ENCODE peak calls at places on chromosomes 16 and 17, in ten cellular contexts. One of them, this sample, is unnamed.

GRCh38 chr16:21284414-21284813 is 6.3 kb upstream of the CRYM start:
- DNase-seq in A549: no peak
- DNase-seq in foreskin keratinocyte: no peak
- DNase-seq in Right ventricle myocardium inferior: no peak
- DNase-seq in adrenal gland: no peak
- DNase-seq in spleen: no peak
- DNase-seq in ELF-1: no peak
- DNase-seq in stimulated activated naive CD4-positive, alpha-beta T cell: no peak
- DNase-seq in T-cell: no peak
- DNase-seq in frontal cortex: no peak
- DNase-seq in this sample: no peak

GRCh38 chr16:89373355-89374110 is 116.8 kb downstream of the ANKRD11 start:
- DNase-seq in Right ventricle myocardium inferior: no peak
- DNase-seq in T-cell: no peak
- DNase-seq in adrenal gland: peak
- DNase-seq in frontal cortex: peak
- DNase-seq in spleen: no peak
- DNase-seq in stimulated activated naive CD4-positive, alpha-beta T cell: no peak
- DNase-seq in ELF-1: no peak
- DNase-seq in A549: no peak
- DNase-seq in foreskin keratinocyte: no peak
- DNase-seq in this sample: peak

GRCh38 chr17:81071761-81072741 is 37.1 kb downstream of the BAIAP2 start:
- DNase-seq in stimulated activated naive CD4-positive, alpha-beta T cell: no peak
- DNase-seq in adrenal gland: no peak
- DNase-seq in frontal cortex: no peak
- DNase-seq in foreskin keratinocyte: peak
- DNase-seq in Right ventricle myocardium inferior: no peak
- DNase-seq in spleen: no peak
- DNase-seq in ELF-1: peak
- DNase-seq in A549: no peak
- DNase-seq in T-cell: no peak
- DNase-seq in this sample: no peak

GRCh38 chr17:78185981-78186688 is 717 bp downstream of the TK1 start:
- DNase-seq in frontal cortex: no peak
- DNase-seq in T-cell: no peak
- DNase-seq in spleen: no peak
- DNase-seq in adrenal gland: peak
- DNase-seq in A549: peak
- DNase-seq in Right ventricle myocardium inferior: no peak
- DNase-seq in ELF-1: no peak
- DNase-seq in foreskin keratinocyte: no peak
- DNase-seq in stimulated activated naive CD4-positive, alpha-beta T cell: no peak
- DNase-seq in this sample: peak

GRCh38 chr17:37368577-37368976 is 7.2 kb upstream of the C17orf78 start:
- DNase-seq in ELF-1: no peak
- DNase-seq in frontal cortex: no peak
- DNase-seq in adrenal gland: no peak
- DNase-seq in stimulated activated naive CD4-positive, alpha-beta T cell: no peak
- DNase-seq in A549: no peak
- DNase-seq in foreskin keratinocyte: no peak
- DNase-seq in spleen: no peak
- DNase-seq in T-cell: no peak
- DNase-seq in Right ventricle myocardium inferior: no peak
- DNase-seq in this sample: no peak

GRCh38 chr17:46877466-46877865 is 26.1 kb downstream of the WNT9B start:
- DNase-seq in ELF-1: no peak
- DNase-seq in adrenal gland: peak
- DNase-seq in A549: no peak
- DNase-seq in stimulated activated naive CD4-positive, alpha-beta T cell: no peak
- DNase-seq in T-cell: no peak
- DNase-seq in spleen: no peak
- DNase-seq in frontal cortex: no peak
- DNase-seq in Right ventricle myocardium inferior: no peak
- DNase-seq in foreskin keratinocyte: no peak
- DNase-seq in this sample: no peak

GRCh38 chr16:66585477-66586239 is 6.4 kb downstream of the CMTM2 start:
- DNase-seq in foreskin keratinocyte: no peak
- DNase-seq in frontal cortex: no peak
- DNase-seq in Right ventricle myocardium inferior: no peak
- DNase-seq in adrenal gland: no peak
- DNase-seq in spleen: no peak
- DNase-seq in T-cell: no peak
- DNase-seq in stimulated activated naive CD4-positive, alpha-beta T cell: no peak
- DNase-seq in A549: no peak
- DNase-seq in ELF-1: no peak
- DNase-seq in this sample: no peak

GRCh38 chr16:28140788-28141618 is 70.8 kb downstream of the XPO6 start:
- DNase-seq in stimulated activated naive CD4-positive, alpha-beta T cell: peak
- DNase-seq in foreskin keratinocyte: no peak
- DNase-seq in ELF-1: no peak
- DNase-seq in A549: no peak
- DNase-seq in frontal cortex: no peak
- DNase-seq in spleen: no peak
- DNase-seq in adrenal gland: peak
- DNase-seq in Right ventricle myocardium inferior: no peak
- DNase-seq in T-cell: peak
- DNase-seq in this sample: no peak

GRCh38 chr17:46020023-46020735 is 21.1 kb downstream of the STH start:
- DNase-seq in adrenal gland: no peak
- DNase-seq in T-cell: peak
- DNase-seq in Right ventricle myocardium inferior: no peak
- DNase-seq in ELF-1: no peak
- DNase-seq in stimulated activated naive CD4-positive, alpha-beta T cell: peak
- DNase-seq in A549: no peak
- DNase-seq in frontal cortex: no peak
- DNase-seq in spleen: peak
- DNase-seq in foreskin keratinocyte: no peak
- DNase-seq in this sample: no peak

GRCh38 chr16:20383106-20384029 is 21.2 kb downstream of the PDILT start:
- DNase-seq in spleen: no peak
- DNase-seq in adrenal gland: peak
- DNase-seq in ELF-1: peak
- DNase-seq in A549: peak
- DNase-seq in Right ventricle myocardium inferior: no peak
- DNase-seq in frontal cortex: peak
- DNase-seq in T-cell: peak
- DNase-seq in stimulated activated naive CD4-positive, alpha-beta T cell: peak
- DNase-seq in foreskin keratinocyte: peak
- DNase-seq in this sample: peak

GRCh38 chr17:76188213-76189060 is 47.4 kb upstream of the FOXJ1 start:
- DNase-seq in ELF-1: no peak
- DNase-seq in foreskin keratinocyte: no peak
- DNase-seq in frontal cortex: no peak
- DNase-seq in adrenal gland: no peak
- DNase-seq in T-cell: no peak
- DNase-seq in spleen: no peak
- DNase-seq in stimulated activated naive CD4-positive, alpha-beta T cell: no peak
- DNase-seq in A549: no peak
- DNase-seq in Right ventricle myocardium inferior: no peak
- DNase-seq in this sample: no peak

GRCh38 chr16:31453255-31454204 is 5.8 kb upstream of the ARMC5 start:
- DNase-seq in stimulated activated naive CD4-positive, alpha-beta T cell: no peak
- DNase-seq in foreskin keratinocyte: peak
- DNase-seq in frontal cortex: no peak
- DNase-seq in adrenal gland: peak
- DNase-seq in ELF-1: peak
- DNase-seq in Right ventricle myocardium inferior: peak
- DNase-seq in T-cell: no peak
- DNase-seq in A549: no peak
- DNase-seq in spleen: peak
- DNase-seq in this sample: peak

GRCh38 chr16:72986011-72986410 is 61.9 kb downstream of the ZFHX3 start:
- DNase-seq in adrenal gland: peak
- DNase-seq in A549: no peak
- DNase-seq in spleen: no peak
- DNase-seq in foreskin keratinocyte: no peak
- DNase-seq in stimulated activated naive CD4-positive, alpha-beta T cell: no peak
- DNase-seq in ELF-1: no peak
- DNase-seq in Right ventricle myocardium inferior: peak
- DNase-seq in T-cell: no peak
- DNase-seq in frontal cortex: no peak
- DNase-seq in this sample: no peak

GRCh38 chr17:74345433-74346241 is 16.0 kb downstream of the BTBD17 start:
- DNase-seq in frontal cortex: no peak
- DNase-seq in Right ventricle myocardium inferior: no peak
- DNase-seq in foreskin keratinocyte: peak
- DNase-seq in adrenal gland: no peak
- DNase-seq in spleen: no peak
- DNase-seq in A549: no peak
- DNase-seq in ELF-1: no peak
- DNase-seq in T-cell: no peak
- DNase-seq in stimulated activated naive CD4-positive, alpha-beta T cell: no peak
- DNase-seq in this sample: no peak

GRCh38 chr17:5364156-5364555 is 55.3 kb downstream of the NUP88 start:
- DNase-seq in spleen: no peak
- DNase-seq in adrenal gland: no peak
- DNase-seq in stimulated activated naive CD4-positive, alpha-beta T cell: no peak
- DNase-seq in ELF-1: no peak
- DNase-seq in A549: no peak
- DNase-seq in T-cell: no peak
- DNase-seq in foreskin keratinocyte: peak
- DNase-seq in frontal cortex: no peak
- DNase-seq in Right ventricle myocardium inferior: no peak
- DNase-seq in this sample: no peak

GRCh38 chr17:6043405-6043804 is 26.8 kb upstream of the WSCD1 start:
- DNase-seq in frontal cortex: no peak
- DNase-seq in Right ventricle myocardium inferior: no peak
- DNase-seq in A549: no peak
- DNase-seq in T-cell: no peak
- DNase-seq in ELF-1: no peak
- DNase-seq in stimulated activated naive CD4-positive, alpha-beta T cell: no peak
- DNase-seq in adrenal gland: no peak
- DNase-seq in foreskin keratinocyte: no peak
- DNase-seq in spleen: peak
- DNase-seq in this sample: no peak

GRCh38 chr17:38533241-38533640 is 72.5 kb downstream of the SRCIN1 start:
- DNase-seq in T-cell: no peak
- DNase-seq in spleen: no peak
- DNase-seq in foreskin keratinocyte: no peak
- DNase-seq in frontal cortex: no peak
- DNase-seq in stimulated activated naive CD4-positive, alpha-beta T cell: no peak
- DNase-seq in Right ventricle myocardium inferior: no peak
- DNase-seq in adrenal gland: no peak
- DNase-seq in ELF-1: no peak
- DNase-seq in A549: no peak
- DNase-seq in this sample: no peak

GRCh38 chr17:40884708-40885512 is at the start of gene KRT20:
- DNase-seq in frontal cortex: no peak
- DNase-seq in T-cell: no peak
- DNase-seq in A549: peak
- DNase-seq in ELF-1: no peak
- DNase-seq in stimulated activated naive CD4-positive, alpha-beta T cell: no peak
- DNase-seq in Right ventricle myocardium inferior: no peak
- DNase-seq in spleen: no peak
- DNase-seq in foreskin keratinocyte: no peak
- DNase-seq in adrenal gland: no peak
- DNase-seq in this sample: no peak

GRCh38 chr17:42536372-42537155 is 523 bp downstream of the NAGLU start:
- DNase-seq in adrenal gland: peak
- DNase-seq in T-cell: peak
- DNase-seq in stimulated activated naive CD4-positive, alpha-beta T cell: peak
- DNase-seq in foreskin keratinocyte: peak
- DNase-seq in spleen: peak
- DNase-seq in A549: peak
- DNase-seq in ELF-1: peak
- DNase-seq in Right ventricle myocardium inferior: peak
- DNase-seq in frontal cortex: peak
- DNase-seq in this sample: peak

GRCh38 chr16:79815049-79815448 is 214.5 kb upstream of the MAF start:
- DNase-seq in ELF-1: no peak
- DNase-seq in adrenal gland: no peak
- DNase-seq in Right ventricle myocardium inferior: no peak
- DNase-seq in foreskin keratinocyte: no peak
- DNase-seq in T-cell: no peak
- DNase-seq in stimulated activated naive CD4-positive, alpha-beta T cell: no peak
- DNase-seq in frontal cortex: no peak
- DNase-seq in spleen: no peak
- DNase-seq in A549: no peak
- DNase-seq in this sample: no peak

GRCh38 chr16:4338712-4339299 is 12.3 kb downstream of the PAM16 start:
- DNase-seq in foreskin keratinocyte: no peak
- DNase-seq in stimulated activated naive CD4-positive, alpha-beta T cell: no peak
- DNase-seq in A549: no peak
- DNase-seq in frontal cortex: no peak
- DNase-seq in spleen: peak
- DNase-seq in T-cell: no peak
- DNase-seq in adrenal gland: no peak
- DNase-seq in Right ventricle myocardium inferior: no peak
- DNase-seq in ELF-1: no peak
- DNase-seq in this sample: no peak